ENCODE peak calls at places on chromosome 12, in five cellular contexts. U is stomach, M is mammary epithelial cell, R is kidney epithelial cell, C is A549. B is an unnamed sample.

GRCh38 chr12:108921946-108922345 is 42.1 kb downstream of the DAO start:
- DNase-seq in R (no peak), M (no peak), C (no peak), U (no peak), B (no peak)

GRCh38 chr12:4849024-4849594 is 60.6 kb upstream of the KCNA1 start:
- DNase-seq in U (no peak), M (peak; percentile 3), C (peak; percentile 39), R (no peak), B (peak; percentile 48)

GRCh38 chr12:85281947-85282312 is 1.9 kb downstream of the ALX1 start:
- DNase-seq in M (no peak), C (no peak), R (no peak), U (no peak), B (no peak)

GRCh38 chr12:65123435-65124063 is 2.4 kb upstream of the WIF1 start:
- DNase-seq in M (peak; percentile 6), C (peak; percentile 51), U (no peak), R (no peak), B (no peak)

GRCh38 chr12:51873251-51873994 is 14.5 kb upstream of the ANKRD33 start:
- DNase-seq in R (no peak), U (no peak), C (no peak), M (no peak), B (no peak)

GRCh38 chr12:114457620-114458019 is 51.7 kb upstream of the TBX5 start:
- DNase-seq in U (no peak), R (no peak), C (no peak), M (no peak), B (no peak)

GRCh38 chr12:108613548-108613947 is 15.7 kb upstream of the TMEM119 start:
- DNase-seq in M (no peak), C (peak; percentile 61), U (no peak), R (no peak), B (no peak)

GRCh38 chr12:106246891-106247730 is 709 bp downstream of the CKAP4 start:
- DNase-seq in R (no peak), U (peak; percentile 75), C (peak; percentile 54), M (peak; percentile 56), B (peak; percentile 57)

GRCh38 chr12:105455250-105455649 is 124.8 kb downstream of the C12orf75 start:
- DNase-seq in R (no peak), U (no peak), M (peak; percentile 62), C (no peak), B (no peak)

GRCh38 chr12:49909826-49910225 is 6.1 kb upstream of the FAIM2 start:
- DNase-seq in R (peak; percentile 61), M (peak; percentile 74), C (no peak), U (peak; percentile 77), B (no peak)

GRCh38 chr12:27969011-27969900 is 3.3 kb downstream of the PTHLH start:
- DNase-seq in U (no peak), R (no peak), M (no peak), C (peak; percentile 69), B (no peak)

GRCh38 chr12:132410849-132411248 is 79.1 kb upstream of the FBRSL1 start:
- DNase-seq in M (no peak), U (no peak), C (no peak), R (no peak), B (no peak)

GRCh38 chr12:122834921-122835692 is at the start of gene HIP1R:
- DNase-seq in U (peak; percentile 64), C (peak; percentile 49), M (no peak), R (no peak), B (peak; percentile 88)